ENCODE peak calls at places on chromosome 7, in ten cellular contexts. V is AG04450; O is GM23338; D is lower lobe of right lung; Y is CD4-positive, alpha-beta T cell; B is A549; J is HepG2; W is GM23248; Q is heart right ventricle; H is body of pancreas. Z is an unnamed sample.
A peak's percentile ranks its signal among the peaks of the same experiment; 100 is the strongest.

GRCh38 chr7:73801577-73801976 is 29.2 kb upstream of the CLDN4 start:
- DNase-seq in H (no peak), W (no peak), D (no peak), B (no peak), V (no peak), Q (no peak), O (no peak), Y (no peak), J (no peak), Z (no peak)

GRCh38 chr7:114086906-114087651 is 168.3 kb upstream of the PPP1R3A start:
- DNase-seq in J (no peak), H (peak; percentile 75), D (peak; percentile 46), V (no peak), Y (no peak), O (peak; percentile 52), W (peak; percentile 64), Q (no peak), B (peak; percentile 8), Z (no peak)

GRCh38 chr7:26187380-26188290 is 12.9 kb downstream of the HNRNPA2B1 start:
- DNase-seq in B (no peak), O (peak; percentile 66), H (no peak), J (no peak), D (no peak), V (no peak), Q (no peak), Y (no peak), W (no peak), Z (peak; percentile 73)

GRCh38 chr7:116672596-116673503 is 854 bp downstream of the MET start:
- DNase-seq in B (no peak), W (peak; percentile 78), J (peak; percentile 9), Q (no peak), Y (no peak), H (peak; percentile 56), V (no peak), D (no peak), O (peak; percentile 60), Z (peak; percentile 65)

GRCh38 chr7:18541189-18541870 is 45.8 kb downstream of the HDAC9 start:
- DNase-seq in O (no peak), V (no peak), B (no peak), W (peak; percentile 79), J (no peak), Y (no peak), D (peak; percentile 48), H (peak; percentile 90), Q (peak; percentile 46), Z (no peak)

GRCh38 chr7:69018200-69018599 is 580.1 kb upstream of the AUTS2 start:
- DNase-seq in W (no peak), H (no peak), O (peak; percentile 52), V (no peak), D (no peak), B (no peak), J (no peak), Q (no peak), Y (no peak), Z (peak; percentile 84)

GRCh38 chr7:113209449-113210203 is 91.3 kb upstream of the SMIM30 start:
- DNase-seq in Q (no peak), D (no peak), J (no peak), B (no peak), H (no peak), O (peak; percentile 9), V (no peak), Y (no peak), W (peak; percentile 58), Z (no peak)

GRCh38 chr7:12137283-12137682 is 73.8 kb upstream of the TMEM106B start:
- DNase-seq in Q (no peak), O (no peak), J (no peak), B (no peak), V (no peak), Y (no peak), H (no peak), W (no peak), D (no peak), Z (no peak)

GRCh38 chr7:28714452-28715120 is 243.5 kb downstream of the TRIL start:
- DNase-seq in Y (no peak), W (no peak), Q (no peak), H (no peak), O (no peak), B (no peak), D (no peak), J (no peak), V (no peak), Z (no peak)

GRCh38 chr7:20083781-20084180 is 133.4 kb downstream of the MACC1 start:
- DNase-seq in Q (no peak), O (no peak), W (peak; percentile 96), V (no peak), B (peak; percentile 2), D (no peak), Y (no peak), J (no peak), H (no peak), Z (no peak)

GRCh38 chr7:38673795-38674194 is 42.6 kb upstream of the AMPH start:
- DNase-seq in Y (no peak), W (peak; percentile 93), V (peak; percentile 44), H (no peak), Q (no peak), O (no peak), D (no peak), J (no peak), B (no peak), Z (no peak)

GRCh38 chr7:38655833-38656774 is 24.9 kb upstream of the AMPH start:
- DNase-seq in D (no peak), V (no peak), H (no peak), Y (no peak), W (no peak), O (no peak), J (no peak), Q (peak; percentile 15), B (no peak), Z (no peak)

GRCh38 chr7:143385891-143386781 is 5.0 kb downstream of the ZYX start:
- DNase-seq in D (peak; percentile 51), W (peak; percentile 19), O (no peak), Q (no peak), B (no peak), Y (no peak), H (no peak), V (no peak), J (no peak), Z (no peak)

GRCh38 chr7:140597425-140597949 is 43.1 kb downstream of the DENND2A start:
- DNase-seq in O (no peak), W (peak; percentile 19), Y (no peak), Q (peak; percentile 45), D (no peak), J (no peak), B (no peak), V (no peak), H (no peak), Z (no peak)
- H3K27ac ChIP-seq in O (no peak overlapping the region), W (peak overlapping the region; percentile 18), Y (no peak overlapping the region), Q (no peak overlapping the region), D (no peak overlapping the region), J (no peak overlapping the region), B (no peak overlapping the region), V (peak overlapping the region; percentile 69), H (no peak overlapping the region), Z (no peak overlapping the region)

GRCh38 chr7:102925962-102926825 is 13.4 kb downstream of the LRRC17 start:
- DNase-seq in J (no peak), D (no peak), O (no peak), B (no peak), Y (no peak), V (no peak), H (no peak), Q (no peak), W (peak; percentile 45), Z (no peak)
- H3K27ac ChIP-seq in J (no peak overlapping the region), D (no peak overlapping the region), O (no peak overlapping the region), B (no peak overlapping the region), Y (no peak overlapping the region), V (peak overlapping the region; percentile 59), H (no peak overlapping the region), Q (no peak overlapping the region), W (no peak overlapping the region), Z (no peak overlapping the region)

DNA sequence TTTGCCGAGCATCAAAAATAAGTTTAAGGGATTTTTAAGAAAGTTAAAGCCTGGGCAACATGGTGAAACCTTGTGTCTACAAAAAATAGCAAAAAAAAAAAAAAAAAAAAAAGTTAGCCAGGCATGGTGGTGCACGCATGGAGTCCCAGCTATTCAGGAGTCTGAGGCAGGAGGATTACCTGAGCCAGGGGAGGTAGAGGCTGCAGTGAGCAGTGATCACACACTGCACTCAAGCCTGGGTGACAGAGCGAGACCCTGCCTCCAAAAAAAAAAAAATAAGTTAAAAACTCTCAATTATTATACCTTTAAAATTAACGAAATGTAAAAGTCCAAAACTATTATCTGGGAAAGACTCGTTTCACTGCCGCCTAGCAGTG is 35.0 kb upstream of the DAGLB start:
- DNase-seq in V (no peak), O (no peak), H (no peak), Q (no peak), D (no peak), B (no peak), Y (no peak), W (peak; percentile 33), J (no peak), Z (peak; percentile 50)
- H3K27ac ChIP-seq in V (peak overlapping the region; percentile 96), O (no peak overlapping the region), H (peak overlapping the region; percentile 98), Q (no peak overlapping the region), D (peak overlapping the region; percentile 95), B (peak overlapping the region; percentile 95), Y (no peak overlapping the region), W (peak overlapping the region; percentile 98), J (peak overlapping the region; percentile 87), Z (peak overlapping the region; percentile 99)

GRCh38 chr7:140641532-140642191 is 1.0 kb upstream of the DENND2A start:
- DNase-seq in B (no peak), Y (no peak), H (no peak), O (peak; percentile 59), Q (no peak), D (no peak), V (no peak), J (no peak), W (no peak), Z (no peak)

GRCh38 chr7:140640060-140640611 is 477 bp downstream of the DENND2A start:
- DNase-seq in B (peak; percentile 57), W (peak; percentile 83), V (no peak), Q (peak; percentile 57), J (no peak), H (peak; percentile 38), D (peak; percentile 55), Y (no peak), O (peak; percentile 74), Z (no peak)

GRCh38 chr7:140640727-140641531 is at the start of gene DENND2A:
- DNase-seq in J (no peak), W (peak; percentile 72), H (peak; percentile 74), O (peak; percentile 90), Y (no peak), V (peak; percentile 69), D (peak; percentile 61), Q (peak; percentile 82), B (no peak), Z (no peak)

GRCh38 chr7:140638311-140638791 is 2.3 kb downstream of the DENND2A start:
- DNase-seq in Y (no peak), Q (no peak), H (no peak), J (no peak), V (peak; percentile 56), W (peak; percentile 84), O (peak; percentile 69), D (no peak), B (no peak), Z (no peak)

DNA sequence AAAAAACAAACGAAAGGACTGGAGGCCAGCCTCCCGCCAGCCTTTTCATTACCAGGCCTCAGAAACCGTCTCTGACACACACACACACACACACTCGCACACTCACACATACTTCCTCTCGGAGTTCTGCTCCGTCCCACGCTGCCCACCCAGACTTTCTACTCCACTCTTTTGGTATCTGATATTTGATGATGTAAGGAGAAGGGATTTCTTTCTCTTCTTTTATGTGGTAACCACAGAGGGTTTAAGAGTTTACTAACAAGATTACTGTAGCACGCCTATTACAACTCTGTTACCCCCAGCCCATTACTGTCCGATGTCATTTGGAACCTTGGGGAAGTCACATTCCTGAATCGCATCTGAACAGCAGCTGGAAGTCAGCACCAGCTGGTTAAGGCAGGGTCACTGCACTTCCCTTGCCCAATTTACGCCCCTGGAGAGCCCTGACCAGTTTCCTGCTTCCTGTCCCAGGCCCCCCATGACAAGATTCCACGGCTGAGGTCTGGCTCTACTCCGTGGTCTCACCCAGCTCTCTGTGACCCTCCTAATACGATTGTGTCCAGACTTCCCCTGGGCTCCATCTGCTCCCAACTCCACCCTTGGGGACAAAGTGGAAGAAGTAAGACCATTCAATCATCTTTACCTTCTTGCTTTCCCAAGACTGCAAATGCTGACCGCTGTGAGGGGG is 1.1 kb downstream of the DENND2A start:
- DNase-seq in Q (peak; percentile 38), J (no peak), V (peak; percentile 77), D (no peak), H (no peak), O (peak; percentile 51), Y (no peak), W (peak; percentile 78), B (no peak), Z (no peak)
- H3K27ac ChIP-seq in Q (peak overlapping the region; percentile 94), J (no peak overlapping the region), V (peak overlapping the region; percentile 91), D (peak overlapping the region; percentile 83), H (peak overlapping the region; percentile 54), O (no peak overlapping the region), Y (no peak overlapping the region), W (no peak overlapping the region), B (peak overlapping the region; percentile 69), Z (no peak overlapping the region)